ENCODE peak calls at places on chromosomes 6 and 20, in five cellular contexts. M, B, V, G and Q are unnamed samples.

GRCh38 chr20:35467339-35468224 is 12.2 kb downstream of the CEP250 start:
- DNase-seq in M (no peak), B (no peak), V (peak; percentile 58), G (no peak), Q (peak; percentile 49)

GRCh38 chr6:128491643-128492206 is 28.7 kb downstream of the PTPRK start:
- DNase-seq in M (no peak), B (no peak), V (peak; percentile 72), G (no peak), Q (no peak)

GRCh38 chr20:57672164-57672563 is 37.7 kb downstream of the PMEPA1 start:
- DNase-seq in M (no peak), B (no peak), V (no peak), G (no peak), Q (no peak)

GRCh38 chr20:24507182-24507853 is 37.9 kb downstream of the SYNDIG1 start:
- DNase-seq in M (no peak), B (no peak), V (no peak), G (no peak), Q (no peak)

GRCh38 chr20:6588296-6588695 is 179.2 kb upstream of the BMP2 start:
- DNase-seq in M (no peak), B (no peak), V (no peak), G (no peak), Q (no peak)

GRCh38 chr20:4335722-4336121 is 320.4 kb upstream of the RNF24 start:
- DNase-seq in M (no peak), B (no peak), V (no peak), G (no peak), Q (no peak)

GRCh38 chr20:19427480-19427879 is 215.0 kb downstream of the SLC24A3 start:
- DNase-seq in M (no peak), B (no peak), V (no peak), G (peak; percentile 93), Q (no peak)

GRCh38 chr6:85363870-85364269 is 86.0 kb upstream of the NT5E start:
- DNase-seq in M (no peak), B (no peak), V (no peak), G (no peak), Q (no peak)

GRCh38 chr6:149900620-149901443 is 2.9 kb upstream of the RAET1E start:
- DNase-seq in M (no peak), B (no peak), V (no peak), G (no peak), Q (no peak)

GRCh38 chr6:63803371-63803770 is 167.8 kb downstream of the PHF3 start:
- DNase-seq in M (no peak), B (no peak), V (no peak), G (no peak), Q (no peak)

GRCh38 chr6:27871919-27872633 is 40.1 kb downstream of the OR2B2 start:
- DNase-seq in M (peak; percentile 79), B (no peak), V (peak; percentile 97), G (peak; percentile 88), Q (peak; percentile 95)

GRCh38 chr6:80991316-80991715 is 761.2 kb downstream of the TENT5A start:
- DNase-seq in M (no peak), B (no peak), V (no peak), G (no peak), Q (no peak)

GRCh38 chr6:148925701-148926100 is 178.9 kb downstream of the UST start:
- DNase-seq in M (no peak), B (no peak), V (peak; percentile 10), G (no peak), Q (no peak)

GRCh38 chr6:135534773-135535380 is 37.3 kb upstream of the AHI1 start:
- DNase-seq in M (no peak), B (no peak), V (peak; percentile 22), G (peak; percentile 15), Q (no peak)

GRCh38 chr6:52312461-52312860 is 27.9 kb upstream of the MCM3 start:
- DNase-seq in M (no peak), B (no peak), V (no peak), G (no peak), Q (no peak)

GRCh38 chr6:70398783-70399730 is 14.3 kb upstream of the FAM135A start:
- DNase-seq in M (no peak), B (no peak), V (peak; percentile 60), G (peak; percentile 70), Q (no peak)

GRCh38 chr6:122657601-122658000 is 47.4 kb downstream of the PKIB start:
- DNase-seq in M (no peak), B (no peak), V (peak; percentile 18), G (no peak), Q (no peak)

GRCh38 chr6:5968817-5969726 is 37.7 kb downstream of the NRN1 start:
- DNase-seq in M (no peak), B (no peak), V (no peak), G (no peak), Q (no peak)

GRCh38 chr6:152595507-152595906 is 41.7 kb downstream of the SYNE1 start:
- DNase-seq in M (no peak), B (no peak), V (no peak), G (peak; percentile 13), Q (no peak)

GRCh38 chr6:130967502-130968469 is 95.3 kb downstream of the EPB41L2 start:
- DNase-seq in M (no peak), B (no peak), V (no peak), G (no peak), Q (no peak)

GRCh38 chr6:2970753-2971419 is 481 bp downstream of the SERPINB6 start:
- DNase-seq in M (no peak), B (no peak), V (peak; percentile 65), G (peak; percentile 72), Q (no peak)

GRCh38 chr6:9481292-9482029 is 933.4 kb downstream of the TFAP2A start:
- DNase-seq in M (no peak), B (no peak), V (peak; percentile 82), G (no peak), Q (no peak)

GRCh38 chr20:3239026-3239866 is at the start of gene SLC4A11:
- DNase-seq in M (peak; percentile 87), B (peak; percentile 67), V (peak; percentile 64), G (no peak), Q (peak; percentile 31)

GRCh38 chr6:48765352-48765961 is 654.5 kb upstream of the PTCHD4 start:
- DNase-seq in M (peak; percentile 44), B (peak; percentile 25), V (peak; percentile 66), G (peak; percentile 13), Q (peak; percentile 64)

GRCh38 chr6:118325220-118325860 is 222.8 kb upstream of the PLN start:
- DNase-seq in M (no peak), B (no peak), V (peak; percentile 38), G (no peak), Q (no peak)

GRCh38 chr6:84728602-84729001 is 35.8 kb downstream of the TBX18 start:
- DNase-seq in M (no peak), B (no peak), V (peak; percentile 23), G (no peak), Q (peak; percentile 4)

GRCh38 chr20:14445902-14446301 is 108.5 kb upstream of the FLRT3 start:
- DNase-seq in M (no peak), B (no peak), V (no peak), G (no peak), Q (no peak)

GRCh38 chr6:48736486-48737206 is 625.6 kb upstream of the PTCHD4 start:
- DNase-seq in M (no peak), B (no peak), V (peak; percentile 7), G (no peak), Q (no peak)

GRCh38 chr20:13995086-13995665 is at the start of gene MACROD2:
- DNase-seq in M (peak; percentile 99), B (peak; percentile 94), V (peak; percentile 76), G (peak; percentile 99), Q (peak; percentile 96)

GRCh38 chr6:153503810-153504209 is 372.7 kb upstream of the RGS17 start:
- DNase-seq in M (peak; percentile 56), B (no peak), V (no peak), G (no peak), Q (no peak)

GRCh38 chr6:134420638-134421181 is 102.8 kb upstream of the SGK1 start:
- DNase-seq in M (no peak), B (no peak), V (peak; percentile 89), G (peak; percentile 42), Q (no peak)

GRCh38 chr20:44003609-44004008 is 89.0 kb downstream of the TOX2 start:
- DNase-seq in M (no peak), B (no peak), V (no peak), G (no peak), Q (no peak)

GRCh38 chr6:142501795-142502194 is 200.0 kb downstream of the ADGRG6 start:
- DNase-seq in M (no peak), B (no peak), V (no peak), G (no peak), Q (no peak)

GRCh38 chr20:25177890-25178321 is 17.6 kb upstream of the ENTPD6 start:
- DNase-seq in M (no peak), B (no peak), V (no peak), G (no peak), Q (no peak)

GRCh38 chr6:26056583-26057350 is 30.5 kb upstream of the HFE start:
- DNase-seq in M (no peak), B (no peak), V (no peak), G (no peak), Q (no peak)

GRCh38 chr20:20611165-20611564 is 101.3 kb downstream of the RALGAPA2 start:
- DNase-seq in M (no peak), B (no peak), V (no peak), G (no peak), Q (no peak)
- H3K23ac ChIP-seq in M (no peak overlapping the region), B (no peak overlapping the region), V (no peak overlapping the region), G (no peak overlapping the region), Q (no peak overlapping the region)

DNA sequence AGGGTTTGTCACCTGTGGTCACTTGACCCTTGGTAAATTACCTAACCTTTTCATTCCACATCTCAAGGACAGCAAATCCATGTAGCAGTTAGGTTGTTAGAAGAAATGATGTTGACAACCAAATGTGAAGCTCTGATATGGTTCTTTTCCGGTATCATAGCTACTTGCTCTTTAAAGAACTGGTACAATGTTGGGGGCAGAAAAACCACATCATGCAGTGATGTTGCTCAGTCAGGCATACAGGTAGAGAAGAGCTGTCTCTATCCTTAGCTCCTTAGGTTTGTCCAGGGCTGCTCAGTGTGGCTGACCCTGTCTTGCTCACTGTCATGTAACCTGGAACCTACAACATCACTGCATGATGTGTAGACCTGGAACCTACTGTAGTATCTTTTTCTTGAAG is 135.5 kb downstream of the LRRC1 start:
- DNase-seq in M (no peak), B (no peak), V (no peak), G (no peak), Q (no peak)
- H2BK12ac ChIP-seq in M (no peak overlapping the region), B (no peak overlapping the region), V (no peak overlapping the region), G (no peak overlapping the region), Q (no peak overlapping the region)

GRCh38 chr6:13923527-13924145 is 1.1 kb upstream of the RNF182 start:
- DNase-seq in M (no peak), B (no peak), V (peak; percentile 75), G (peak; percentile 22), Q (no peak)

GRCh38 chr6:13922750-13923149 is 2.0 kb upstream of the RNF182 start:
- DNase-seq in M (no peak), B (no peak), V (no peak), G (no peak), Q (no peak)

GRCh38 chr6:13919861-13920260 is 4.9 kb upstream of the RNF182 start:
- DNase-seq in M (no peak), B (no peak), V (no peak), G (no peak), Q (no peak)

GRCh38 chr6:13918686-13919085 is 6.1 kb upstream of the RNF182 start:
- DNase-seq in M (no peak), B (no peak), V (no peak), G (no peak), Q (no peak)

GRCh38 chr6:13920584-13920983 is 4.2 kb upstream of the RNF182 start:
- DNase-seq in M (no peak), B (no peak), V (no peak), G (no peak), Q (no peak)
- H3K27ac ChIP-seq in M (no peak overlapping the region), B (no peak overlapping the region), V (no peak overlapping the region), G (no peak overlapping the region), Q (no peak overlapping the region)

GRCh38 chr20:17849901-17850673 is 118.5 kb downstream of the SNX5 start:
- DNase-seq in M (no peak), B (no peak), V (peak; percentile 99), G (peak; percentile 97), Q (no peak)
- H3K23ac ChIP-seq in M (no peak overlapping the region), B (no peak overlapping the region), V (no peak overlapping the region), G (no peak overlapping the region), Q (no peak overlapping the region)